ENCODE peak calls at places on chromosomes 1 and 21, in nine cellular contexts. O is AG09319; Q is upper lobe of right lung; N is stimulated activated CD4-positive, alpha-beta T cell treated with anti-CD3 and anti-CD28 coated beads, Interleukin-4, amount 100 ng/mL, for 4 hours; G is left ventricle myocardium inferior; M is WERI-Rb-1; I is head of caudate nucleus; P is AG08396; D is bronchial epithelial cell. U is an unnamed sample.

GRCh38 chr21:33987461-33987860 is 71.9 kb upstream of the ATP5PO start:
- DNase-seq in P (no peak), M (no peak), Q (no peak), O (no peak), D (no peak), G (no peak), I (no peak), N (no peak), U (no peak)

GRCh38 chr1:1073743-1074587 is at the start of gene RNF223:
- DNase-seq in Q (peak; percentile 85), P (no peak), O (no peak), N (no peak), M (no peak), G (no peak), I (no peak), D (peak; percentile 46), U (no peak)

GRCh38 chr1:7595338-7595737 is 175.8 kb upstream of the VAMP3 start:
- DNase-seq in Q (peak; percentile 30), N (no peak), G (no peak), D (no peak), M (no peak), I (no peak), P (peak; percentile 40), O (no peak), U (no peak)

GRCh38 chr1:102790997-102791396 is 317.3 kb downstream of the COL11A1 start:
- DNase-seq in I (no peak), M (no peak), Q (no peak), P (no peak), O (no peak), N (no peak), G (no peak), D (no peak), U (no peak)

GRCh38 chr1:180917306-180918065 is 4.8 kb downstream of the KIAA1614 start:
- DNase-seq in Q (peak; percentile 44), D (no peak), M (no peak), G (no peak), P (peak; percentile 75), O (no peak), I (no peak), N (no peak), U (no peak)

GRCh38 chr21:42317341-42317741 is 2.1 kb upstream of the TFF3 start:
- DNase-seq in N (no peak), O (no peak), D (no peak), I (no peak), Q (no peak), G (no peak), P (no peak), M (no peak), U (no peak)

GRCh38 chr1:91650764-91651163 is 150.1 kb downstream of the CDC7 start:
- DNase-seq in Q (no peak), D (peak; percentile 97), M (no peak), G (peak; percentile 67), I (no peak), P (peak; percentile 88), N (no peak), O (peak; percentile 84), U (no peak)

GRCh38 chr1:48093696-48094518 is 96.7 kb upstream of the TRABD2B start:
- DNase-seq in M (peak; percentile 88), O (no peak), Q (peak; percentile 87), D (peak; percentile 80), I (peak; percentile 38), N (peak; percentile 65), G (peak; percentile 39), P (peak; percentile 50), U (no peak)

GRCh38 chr1:63624911-63625310 is 31.7 kb downstream of the PGM1 start:
- DNase-seq in N (no peak), M (no peak), O (no peak), D (no peak), G (no peak), Q (no peak), I (no peak), P (peak; percentile 23), U (no peak)

GRCh38 chr21:29237110-29238051 is 61.3 kb upstream of the BACH1 start:
- DNase-seq in M (peak; percentile 96), P (no peak), O (no peak), N (no peak), G (peak; percentile 18), Q (no peak), D (peak; percentile 64), I (no peak), U (peak; percentile 38)

GRCh38 chr1:228477263-228477662 is 9.9 kb upstream of the RNF187 start:
- DNase-seq in G (no peak), D (no peak), I (no peak), N (no peak), M (no peak), O (no peak), Q (no peak), P (no peak), U (no peak)

GRCh38 chr1:184595609-184596008 is 159.0 kb downstream of the EDEM3 start:
- DNase-seq in G (no peak), N (no peak), P (peak; percentile 50), D (peak; percentile 90), M (no peak), Q (no peak), O (no peak), I (no peak), U (no peak)

GRCh38 chr21:35170244-35170756 is 121.2 kb upstream of the RUNX1 start:
- DNase-seq in P (no peak), M (no peak), N (no peak), Q (no peak), D (no peak), O (no peak), I (no peak), G (no peak), U (no peak)

GRCh38 chr1:211843018-211843417 is 12.5 kb upstream of the LPGAT1 start:
- DNase-seq in I (no peak), O (no peak), M (no peak), D (no peak), G (no peak), Q (no peak), N (no peak), P (no peak), U (no peak)

GRCh38 chr1:30879940-30880339 is 28.6 kb downstream of the SDC3 start:
- DNase-seq in N (no peak), D (peak; percentile 48), M (no peak), Q (no peak), G (no peak), P (no peak), I (peak; percentile 66), O (no peak), U (peak; percentile 71)

GRCh38 chr1:36365310-36365895 is 20.3 kb downstream of the STK40 start:
- DNase-seq in G (peak; percentile 72), M (no peak), P (peak; percentile 30), Q (no peak), O (no peak), D (no peak), N (no peak), I (peak; percentile 36), U (peak; percentile 82)

GRCh38 chr1:193545171-193545570 is 358.8 kb upstream of the B3GALT2 start:
- DNase-seq in I (no peak), P (no peak), N (no peak), D (no peak), Q (no peak), M (no peak), G (no peak), O (no peak), U (peak; percentile 21)

U was measured in Ammon's horn.